ENCODE peak calls at places on chromosomes 7 and 10, in ten cellular contexts. X, M, O, Q, A, R, S, D, B and H are unnamed samples.
A peak's percentile ranks its signal among the peaks of the same experiment; 100 is the strongest.

GRCh38 chr7:47392241-47392759 is 189.6 kb downstream of the TNS3 start:
- DNase-seq in X (peak; percentile 82), M (peak; percentile 46), O (peak; percentile 99), Q (peak; percentile 51), A (no peak), R (no peak), S (no peak), D (peak; percentile 14), B (no peak), H (peak; percentile 72)

GRCh38 chr10:30227481-30227880 is 121.6 kb downstream of the MTPAP start:
- DNase-seq in X (no peak), M (no peak), O (no peak), Q (no peak), A (no peak), R (no peak), S (no peak), D (no peak), B (no peak), H (no peak)

GRCh38 chr7:31228957-31229356 is 111.6 kb downstream of the NEUROD6 start:
- DNase-seq in X (no peak), M (no peak), O (no peak), Q (no peak), A (no peak), R (no peak), S (no peak), D (no peak), B (no peak), H (no peak)

GRCh38 chr10:72764151-72764550 is 72.2 kb downstream of the MCU start:
- DNase-seq in X (peak; percentile 83), M (no peak), O (peak; percentile 99), Q (peak; percentile 66), A (no peak), R (no peak), S (no peak), D (peak; percentile 59), B (no peak), H (no peak)

GRCh38 chr10:113525713-113526112 is 27.1 kb upstream of the HABP2 start:
- DNase-seq in X (no peak), M (no peak), O (no peak), Q (no peak), A (no peak), R (no peak), S (no peak), D (no peak), B (no peak), H (no peak)

GRCh38 chr10:110436554-110437350 is 61.0 kb upstream of the DUSP5 start:
- DNase-seq in X (no peak), M (no peak), O (no peak), Q (no peak), A (no peak), R (no peak), S (no peak), D (no peak), B (no peak), H (no peak)

GRCh38 chr10:110208614-110209398 is 1.4 kb downstream of the MXI1 start:
- DNase-seq in X (peak; percentile 46), M (no peak), O (peak; percentile 31), Q (no peak), A (no peak), R (no peak), S (no peak), D (no peak), B (no peak), H (no peak)

GRCh38 chr7:144454256-144455039 is 51.0 kb upstream of the NOBOX start:
- DNase-seq in X (no peak), M (no peak), O (no peak), Q (no peak), A (no peak), R (no peak), S (no peak), D (no peak), B (no peak), H (no peak)

GRCh38 chr10:48509974-48510692 is 94.7 kb downstream of the ARHGAP22 start:
- DNase-seq in X (no peak), M (no peak), O (no peak), Q (no peak), A (no peak), R (no peak), S (no peak), D (no peak), B (no peak), H (no peak)

GRCh38 chr10:51667992-51668689 is 31.3 kb downstream of the CSTF2T start:
- DNase-seq in X (peak; percentile 55), M (no peak), O (peak; percentile 58), Q (no peak), A (no peak), R (no peak), S (no peak), D (no peak), B (no peak), H (no peak)